ENCODE peak calls at places on chromosomes 12 and 14, in six cellular contexts. R, B, M, I, A and T are unnamed samples.

GRCh38 chr14:98229676-98230366 is 1042.2 kb downstream of the BCL11B start:
- DNase-seq in R (no peak), B (no peak), M (no peak), I (no peak), A (peak; percentile 77), T (no peak)

GRCh38 chr14:91154851-91155625 is 41.2 kb downstream of the DGLUCY start:
- DNase-seq in R (no peak), B (peak; percentile 92), M (peak; percentile 30), I (no peak), A (no peak), T (peak; percentile 63)

GRCh38 chr12:55659486-55660385 is 23.0 kb downstream of the OR10P1 start:
- DNase-seq in R (no peak), B (peak; percentile 28), M (peak; percentile 47), I (peak; percentile 61), A (no peak), T (peak; percentile 87)

GRCh38 chr12:98808243-98808895 is 163.3 kb downstream of the APAF1 start:
- DNase-seq in R (no peak), B (no peak), M (no peak), I (no peak), A (no peak), T (no peak)

GRCh38 chr14:76918176-76918750 is 92.1 kb downstream of the LRRC74A start:
- DNase-seq in R (peak; percentile 88), B (peak; percentile 52), M (no peak), I (no peak), A (no peak), T (no peak)

GRCh38 chr14:66388516-66388915 is 97.7 kb upstream of the CCDC196 start:
- DNase-seq in R (no peak), B (no peak), M (no peak), I (no peak), A (no peak), T (no peak)

GRCh38 chr14:42214981-42215491 is 608.4 kb downstream of the LRFN5 start:
- DNase-seq in R (no peak), B (no peak), M (peak; percentile 14), I (no peak), A (no peak), T (no peak)

GRCh38 chr14:36647417-36647826 is 14.2 kb upstream of the PAX9 start:
- DNase-seq in R (no peak), B (no peak), M (no peak), I (no peak), A (no peak), T (peak; percentile 27)

GRCh38 chr12:89949457-89950195 is 241.0 kb upstream of the ATP2B1 start:
- DNase-seq in R (no peak), B (peak; percentile 45), M (peak; percentile 98), I (peak; percentile 60), A (peak; percentile 88), T (no peak)

GRCh38 chr14:94936411-94936892 is 166.5 kb upstream of the GSC start:
- DNase-seq in R (peak; percentile 84), B (peak; percentile 49), M (no peak), I (no peak), A (no peak), T (peak; percentile 84)
- H3K27ac ChIP-seq in R (peak overlapping the region; percentile 83), B (peak overlapping the region; percentile 86), M (no peak overlapping the region), I (no peak overlapping the region), A (no peak overlapping the region), T (no peak overlapping the region)

DNA sequence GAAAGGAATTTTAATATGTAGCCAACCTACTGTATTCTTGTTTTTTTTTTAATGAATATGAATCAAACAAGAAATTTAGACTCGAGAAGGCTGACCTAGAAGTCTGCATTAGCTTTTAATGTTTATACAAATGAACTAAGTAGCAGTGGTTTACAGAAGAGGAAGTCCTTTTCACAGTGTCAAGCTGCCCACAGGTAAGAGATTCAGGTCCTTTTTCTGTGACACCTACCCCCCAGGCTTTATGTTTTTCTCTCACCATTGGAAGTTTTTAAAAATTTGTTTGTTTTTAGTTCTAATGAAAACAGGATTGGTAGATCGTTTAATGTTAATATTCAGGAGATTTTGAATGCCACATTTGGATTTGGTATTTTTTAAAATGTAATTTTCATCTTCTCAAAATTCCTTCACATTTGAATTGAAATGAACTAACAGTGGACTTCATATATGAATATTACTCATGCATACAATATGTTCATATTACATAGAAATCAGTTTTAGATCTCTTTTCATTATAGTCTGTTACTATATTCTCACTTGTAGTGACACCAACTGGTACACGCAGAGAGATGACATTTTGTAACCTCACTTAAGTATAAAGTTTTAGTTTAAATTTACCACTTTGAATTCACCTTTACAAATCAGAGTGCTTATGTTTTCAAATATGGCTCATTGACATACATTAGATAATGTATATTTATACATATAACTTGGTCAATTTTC is 29.7 kb downstream of the ATF7IP start:
- DNase-seq in R (no peak), B (no peak), M (no peak), I (peak; percentile 64), A (no peak), T (no peak)
- H3K27ac ChIP-seq in R (peak overlapping the region; percentile 63), B (peak overlapping the region; percentile 72), M (no peak overlapping the region), I (peak overlapping the region; percentile 91), A (peak overlapping the region; percentile 75), T (no peak overlapping the region)

GRCh38 chr14:61342941-61343340 is 21.6 kb downstream of the PRKCH start:
- DNase-seq in R (no peak), B (no peak), M (no peak), I (no peak), A (no peak), T (no peak)
- H3K27ac ChIP-seq in R (peak overlapping the region; percentile 71), B (peak overlapping the region; percentile 74), M (no peak overlapping the region), I (no peak overlapping the region), A (peak overlapping the region; percentile 76), T (peak overlapping the region; percentile 45)

DNA sequence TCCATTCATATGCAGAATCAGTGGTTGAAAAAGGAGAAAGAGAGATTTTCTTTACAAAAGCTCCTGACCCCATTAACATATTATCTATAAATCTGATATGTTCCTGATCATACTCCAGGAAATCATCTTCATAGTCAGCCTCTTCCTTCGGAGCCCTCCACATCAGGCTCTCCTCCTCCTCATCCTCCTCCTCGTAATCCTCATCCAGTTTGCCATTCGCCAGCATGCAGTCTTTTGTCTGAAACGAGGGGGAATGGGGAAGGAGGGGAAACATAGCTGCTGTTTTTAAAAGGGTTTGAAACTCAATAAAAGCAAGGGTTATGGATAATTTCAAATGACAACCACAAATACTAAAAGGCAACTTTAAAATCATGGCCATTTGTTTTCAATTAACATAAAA is 60.9 kb downstream of the DICER1 start:
- DNase-seq in R (no peak), B (no peak), M (no peak), I (no peak), A (no peak), T (no peak)
- H3K27ac ChIP-seq in R (no peak overlapping the region), B (no peak overlapping the region), M (no peak overlapping the region), I (no peak overlapping the region), A (no peak overlapping the region), T (no peak overlapping the region)

DNA sequence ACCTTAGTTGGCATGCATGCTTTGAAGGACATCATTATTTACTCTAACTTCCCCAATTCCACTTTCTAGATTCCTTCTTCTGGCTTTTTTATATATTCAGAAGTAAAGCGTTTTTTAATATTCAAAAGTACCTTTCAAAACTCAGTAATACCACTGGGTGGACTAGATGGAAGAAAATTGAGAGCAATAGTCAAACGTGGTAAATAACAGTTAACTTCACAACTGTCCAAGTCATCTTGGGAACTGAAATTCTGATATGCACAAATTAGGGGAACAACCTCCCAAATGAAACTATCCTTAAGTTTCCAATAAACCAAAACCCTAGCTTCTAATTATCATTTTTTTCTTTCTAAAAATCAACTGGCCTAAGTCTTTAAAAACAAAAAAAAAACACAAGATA is 9.0 kb downstream of the SINHCAF start:
- DNase-seq in R (no peak), B (no peak), M (no peak), I (no peak), A (no peak), T (no peak)
- H3K27ac ChIP-seq in R (no peak overlapping the region), B (peak overlapping the region; percentile 56), M (peak overlapping the region; percentile 1), I (peak overlapping the region; percentile 33), A (peak overlapping the region; percentile 64), T (no peak overlapping the region)